ENCODE peak calls at places on chromosomes 11 and 22, in five cellular contexts. One of them, this sample, is unnamed.

GRCh38 chr11:61954106-61955030 is 4.2 kb downstream of the BEST1 start:
- DNase-seq in A549: no peak
- DNase-seq in amygdala: no peak
- DNase-seq in GM10248: no peak
- DNase-seq in NCI-H748 treated with DMSO at 0.1 percent for 48 hours: no peak
- DNase-seq in this sample: no peak

GRCh38 chr22:50530857-50531545 is 1.2 kb upstream of the TYMP start:
- DNase-seq in A549: peak
- DNase-seq in amygdala: no peak
- DNase-seq in GM10248: peak
- DNase-seq in NCI-H748 treated with DMSO at 0.1 percent for 48 hours: peak
- DNase-seq in this sample: peak

GRCh38 chr11:64226507-64227051 is 505 bp downstream of the NUDT22 start:
- DNase-seq in A549: no peak
- DNase-seq in amygdala: peak
- DNase-seq in GM10248: peak
- DNase-seq in NCI-H748 treated with DMSO at 0.1 percent for 48 hours: peak
- DNase-seq in this sample: peak

GRCh38 chr11:104254347-104254746 is 90.4 kb upstream of the PDGFD start:
- DNase-seq in A549: no peak
- DNase-seq in amygdala: no peak
- DNase-seq in GM10248: peak
- DNase-seq in NCI-H748 treated with DMSO at 0.1 percent for 48 hours: peak
- DNase-seq in this sample: peak

GRCh38 chr11:75797796-75798195 is 17.2 kb upstream of the UVRAG start:
- DNase-seq in A549: no peak
- DNase-seq in amygdala: no peak
- DNase-seq in GM10248: no peak
- DNase-seq in NCI-H748 treated with DMSO at 0.1 percent for 48 hours: no peak
- DNase-seq in this sample: no peak

GRCh38 chr11:120011836-120012235 is 126.1 kb downstream of the TRIM29 start:
- DNase-seq in A549: no peak
- DNase-seq in amygdala: no peak
- DNase-seq in GM10248: no peak
- DNase-seq in NCI-H748 treated with DMSO at 0.1 percent for 48 hours: no peak
- DNase-seq in this sample: no peak

GRCh38 chr11:109784536-109784935 is 308.7 kb upstream of the ZC3H12C start:
- DNase-seq in A549: no peak
- DNase-seq in amygdala: no peak
- DNase-seq in GM10248: no peak
- DNase-seq in NCI-H748 treated with DMSO at 0.1 percent for 48 hours: no peak
- DNase-seq in this sample: no peak

GRCh38 chr11:67356867-67357561 is 3.7 kb upstream of the POLD4 start:
- DNase-seq in A549: peak
- DNase-seq in amygdala: peak
- DNase-seq in GM10248: peak
- DNase-seq in NCI-H748 treated with DMSO at 0.1 percent for 48 hours: peak
- DNase-seq in this sample: peak

GRCh38 chr11:71999360-71999759 is 651 bp downstream of the IL18BP start:
- DNase-seq in A549: no peak
- DNase-seq in amygdala: no peak
- DNase-seq in GM10248: no peak
- DNase-seq in NCI-H748 treated with DMSO at 0.1 percent for 48 hours: no peak
- DNase-seq in this sample: no peak

GRCh38 chr11:19218801-19219460 is 17.1 kb upstream of the CSRP3 start:
- DNase-seq in A549: no peak
- DNase-seq in amygdala: peak
- DNase-seq in GM10248: no peak
- DNase-seq in NCI-H748 treated with DMSO at 0.1 percent for 48 hours: no peak
- DNase-seq in this sample: no peak

GRCh38 chr11:82547163-82547560 is 186.5 kb downstream of the FAM181B start:
- DNase-seq in A549: no peak
- DNase-seq in amygdala: no peak
- DNase-seq in GM10248: no peak
- DNase-seq in NCI-H748 treated with DMSO at 0.1 percent for 48 hours: no peak
- DNase-seq in this sample: peak

GRCh38 chr22:42942351-42942750 is 72.6 kb downstream of the PACSIN2 start:
- DNase-seq in A549: no peak
- DNase-seq in amygdala: no peak
- DNase-seq in GM10248: no peak
- DNase-seq in NCI-H748 treated with DMSO at 0.1 percent for 48 hours: no peak
- DNase-seq in this sample: no peak

GRCh38 chr11:8699903-8700302 is 17.3 kb downstream of the RPL27A start:
- DNase-seq in A549: no peak
- DNase-seq in amygdala: peak
- DNase-seq in GM10248: no peak
- DNase-seq in NCI-H748 treated with DMSO at 0.1 percent for 48 hours: no peak
- DNase-seq in this sample: peak

GRCh38 chr11:94831529-94831928 is 63.4 kb downstream of the AMOTL1 start:
- DNase-seq in A549: no peak
- DNase-seq in amygdala: no peak
- DNase-seq in GM10248: no peak
- DNase-seq in NCI-H748 treated with DMSO at 0.1 percent for 48 hours: no peak
- DNase-seq in this sample: no peak